ENCODE peak calls at places on chromosomes 13 and 19, in eight cellular contexts. V is midbrain, K is activated T-helper 1 cell treated with Interleukin-2 at 50 U/mL for 16 hours, Z is tibial artery, P is NCI-H1092, B is HT1080, N is astrocyte of the spinal cord, Y is AG09319. S is an unnamed sample.

GRCh38 chr13:44685641-44686040 is 109.5 kb upstream of the TSC22D1 start:
- DNase-seq in K (no peak), Z (no peak), B (peak; percentile 63), N (no peak), V (no peak), Y (no peak), P (no peak), S (no peak)

GRCh38 chr13:48489003-48489402 is 43.9 kb downstream of the RCBTB2 start:
- DNase-seq in N (no peak), V (no peak), Z (no peak), K (no peak), Y (no peak), B (no peak), P (no peak), S (no peak)

GRCh38 chr19:5145521-5146511 is 176.9 kb downstream of the KDM4B start:
- DNase-seq in Y (no peak), P (no peak), Z (no peak), K (no peak), N (no peak), B (no peak), V (no peak), S (no peak)

GRCh38 chr13:93562676-93563075 is 336.1 kb downstream of the GPC6 start:
- DNase-seq in Y (no peak), Z (no peak), B (no peak), N (no peak), K (no peak), P (no peak), V (no peak), S (no peak)

GRCh38 chr13:52136763-52137162 is 7.9 kb upstream of the NEK5 start:
- DNase-seq in B (no peak), N (no peak), P (no peak), K (no peak), V (no peak), Z (no peak), Y (no peak), S (no peak)

GRCh38 chr13:94065741-94066140 is 413.7 kb downstream of the DCT start:
- DNase-seq in B (peak; percentile 1), Y (no peak), Z (no peak), V (no peak), P (no peak), N (peak; percentile 36), K (no peak), S (no peak)

GRCh38 chr19:51688665-51689571 is 4.2 kb upstream of the SPACA6 start:
- DNase-seq in V (peak; percentile 93), Z (peak; percentile 90), P (peak; percentile 75), K (no peak), N (peak; percentile 98), B (peak; percentile 95), Y (peak; percentile 97), S (no peak)

GRCh38 chr19:11421607-11422098 is 2.5 kb upstream of the RGL3 start:
- DNase-seq in K (no peak), Y (no peak), N (no peak), P (no peak), Z (peak; percentile 35), B (no peak), V (no peak), S (no peak)

GRCh38 chr13:24679686-24680085 is 522 bp upstream of the ATP12A start:
- DNase-seq in Z (no peak), B (no peak), K (no peak), N (no peak), Y (no peak), V (no peak), P (no peak), S (no peak)

GRCh38 chr13:67383358-67383757 is 153.2 kb upstream of the PCDH9 start:
- DNase-seq in K (no peak), B (peak; percentile 11), Y (no peak), P (peak; percentile 51), Z (no peak), N (no peak), V (no peak), S (no peak)

GRCh38 chr19:45333609-45334303 is 6.8 kb upstream of the KLC3 start:
- DNase-seq in P (no peak), Y (no peak), V (no peak), B (no peak), K (no peak), N (no peak), Z (no peak), S (no peak)

GRCh38 chr19:46408611-46409039 is 4.7 kb downstream of the CCDC8 start:
- DNase-seq in B (no peak), K (no peak), Y (no peak), Z (peak; percentile 84), N (peak; percentile 16), V (peak; percentile 23), P (no peak), S (no peak)

GRCh38 chr13:79749556-79749955 is 268.6 kb downstream of the NDFIP2 start:
- DNase-seq in V (no peak), B (no peak), Z (no peak), Y (no peak), K (no peak), N (no peak), P (no peak), S (no peak)

GRCh38 chr19:7391218-7391670 is 42.5 kb downstream of the ARHGEF18 start:
- DNase-seq in B (peak; percentile 95), V (no peak), Y (no peak), Z (no peak), N (peak; percentile 82), P (no peak), K (no peak), S (no peak)

GRCh38 chr19:18967358-18968146 is 26.5 kb upstream of the HOMER3 start:
- DNase-seq in Z (peak; percentile 68), B (no peak), K (no peak), P (no peak), N (peak; percentile 25), V (no peak), Y (no peak), S (no peak)

GRCh38 chr19:34120846-34121639 is 51.3 kb upstream of the LSM14A start:
- DNase-seq in Y (no peak), Z (no peak), K (peak; percentile 16), P (no peak), V (no peak), B (peak; percentile 35), N (peak; percentile 48), S (peak; percentile 21)

GRCh38 chr19:35859414-35859813 is 2.7 kb downstream of the KIRREL2 start:
- DNase-seq in Y (no peak), Z (no peak), B (no peak), N (no peak), P (no peak), K (no peak), V (no peak), S (no peak)

GRCh38 chr13:40342461-40342860 is 324.0 kb downstream of the FOXO1 start:
- DNase-seq in V (no peak), N (no peak), Z (no peak), B (no peak), Y (no peak), P (no peak), K (no peak), S (no peak)

GRCh38 chr19:34962945-34963530 is 991 bp downstream of the ZNF792 start:
- DNase-seq in N (peak; percentile 35), Y (no peak), V (no peak), P (no peak), K (no peak), B (no peak), Z (no peak), S (no peak)

GRCh38 chr13:51689597-51689996 is 105.3 kb downstream of the WDFY2 start:
- DNase-seq in K (no peak), B (peak; percentile 47), N (no peak), V (peak; percentile 41), Z (no peak), P (no peak), Y (no peak), S (no peak)

GRCh38 chr13:45398862-45399261 is 19.3 kb downstream of the SLC25A30 start:
- DNase-seq in V (no peak), B (no peak), Z (no peak), P (no peak), K (peak; percentile 16), Y (no peak), N (no peak), S (no peak)

GRCh38 chr19:53881482-53882390 is at the start of gene PRKCG:
- DNase-seq in B (peak; percentile 50), V (no peak), K (peak; percentile 57), Z (no peak), N (no peak), P (no peak), Y (no peak), S (peak; percentile 45)

GRCh38 chr19:39083983-39084731 is at the start of gene ACP7:
- DNase-seq in Z (no peak), P (no peak), Y (no peak), N (no peak), B (no peak), K (no peak), V (no peak), S (no peak)

GRCh38 chr13:79782541-79783216 is 301.7 kb downstream of the NDFIP2 start:
- DNase-seq in Z (no peak), K (no peak), N (peak; percentile 80), Y (no peak), B (no peak), P (peak; percentile 68), V (peak; percentile 26), S (no peak)

GRCh38 chr19:43966079-43966694 is 15.2 kb downstream of the ZNF221 start:
- DNase-seq in V (no peak), B (no peak), P (no peak), Z (no peak), N (peak; percentile 11), Y (no peak), K (no peak), S (no peak)

GRCh38 chr19:19627442-19627715 is 641 bp downstream of the LPAR2 start:
- DNase-seq in N (no peak), P (no peak), V (no peak), B (no peak), Y (no peak), Z (no peak), K (no peak), S (no peak)

GRCh38 chr13:108195146-108195545 is 20.2 kb downstream of the LIG4 start:
- DNase-seq in N (no peak), Z (no peak), V (no peak), K (no peak), Y (no peak), B (no peak), P (no peak), S (no peak)

GRCh38 chr19:17266589-17266974 is 661 bp upstream of the BABAM1 start:
- DNase-seq in V (no peak), Z (no peak), P (no peak), K (no peak), Y (no peak), B (no peak), N (no peak), S (no peak)

GRCh38 chr13:42363941-42364612 is 92.1 kb downstream of the AKAP11 start:
- DNase-seq in V (no peak), B (peak; percentile 89), N (peak; percentile 58), Y (no peak), Z (no peak), K (no peak), P (no peak), S (no peak)

GRCh38 chr13:24225930-24226329 is 65.4 kb downstream of the SPATA13 start:
- DNase-seq in P (no peak), K (no peak), V (no peak), Y (no peak), Z (no peak), N (no peak), B (no peak), S (no peak)

GRCh38 chr19:3575949-3576673 is 3.4 kb downstream of the HMG20B start:
- DNase-seq in Y (no peak), B (no peak), Z (no peak), K (no peak), N (no peak), P (no peak), V (no peak), S (no peak)

GRCh38 chr13:71866173-71867091 is 572 bp downstream of the DACH1 start:
- DNase-seq in K (no peak), Z (no peak), V (no peak), N (no peak), Y (no peak), B (peak; percentile 31), P (peak; percentile 57), S (no peak)

GRCh38 chr19:2549701-2550191 is 73.8 kb downstream of the GADD45B start:
- DNase-seq in N (peak; percentile 94), Y (peak; percentile 62), Z (peak; percentile 90), B (peak; percentile 50), K (no peak), V (peak; percentile 82), P (no peak), S (no peak)

GRCh38 chr13:106475852-106476251 is 59.6 kb downstream of the EFNB2 start:
- DNase-seq in K (no peak), P (no peak), B (no peak), V (no peak), Y (no peak), N (no peak), Z (no peak), S (no peak)